ENCODE peak calls at places on chromosomes 6 and 20, in six cellular contexts. C is GM23338, Y is Panc1, P is heart right ventricle, Q is cardiac muscle cell, N is tibial artery. D is an unnamed sample. For H3K4me1, the result is how much of the 10 kb centered on the place peaks cover.

GRCh38 chr6:14635933-14636599 is 518.5 kb downstream of the CD83 start:
- DNase-seq in C (no peak), Y (no peak), P (no peak), Q (no peak), N (no peak), D (no peak)

GRCh38 chr6:54262956-54263355 is 45.3 kb upstream of the TINAG start:
- DNase-seq in C (no peak), Y (no peak), P (no peak), Q (no peak), N (no peak), D (no peak)

GRCh38 chr6:78484181-78485064 is 382.9 kb upstream of the IRAK1BP1 start:
- DNase-seq in C (no peak), Y (no peak), P (no peak), Q (no peak), N (no peak), D (no peak)

GRCh38 chr20:24662286-24662685 is 192.9 kb downstream of the SYNDIG1 start:
- DNase-seq in C (no peak), Y (no peak), P (no peak), Q (no peak), N (peak), D (no peak)

GRCh38 chr20:1568166-1568490 is 10.6 kb upstream of the SIRPD start:
- DNase-seq in C (no peak), Y (no peak), P (no peak), Q (no peak), N (no peak), D (no peak)

GRCh38 chr6:11961137-11961779 is 50.9 kb upstream of the HIVEP1 start:
- DNase-seq in C (no peak), Y (no peak), P (no peak), Q (no peak), N (no peak), D (no peak)

GRCh38 chr20:22511943-22512910 is 72.1 kb downstream of the FOXA2 start:
- DNase-seq in C (peak), Y (no peak), P (no peak), Q (peak), N (no peak), D (no peak)

GRCh38 chr20:23304616-23305015 is 46.0 kb upstream of the NXT1 start:
- DNase-seq in C (no peak), Y (no peak), P (no peak), Q (no peak), N (no peak), D (no peak)

GRCh38 chr20:58721951-58722371 is 29.4 kb downstream of the NPEPL1 start:
- DNase-seq in C (no peak), Y (no peak), P (no peak), Q (no peak), N (peak), D (no peak)

DNA sequence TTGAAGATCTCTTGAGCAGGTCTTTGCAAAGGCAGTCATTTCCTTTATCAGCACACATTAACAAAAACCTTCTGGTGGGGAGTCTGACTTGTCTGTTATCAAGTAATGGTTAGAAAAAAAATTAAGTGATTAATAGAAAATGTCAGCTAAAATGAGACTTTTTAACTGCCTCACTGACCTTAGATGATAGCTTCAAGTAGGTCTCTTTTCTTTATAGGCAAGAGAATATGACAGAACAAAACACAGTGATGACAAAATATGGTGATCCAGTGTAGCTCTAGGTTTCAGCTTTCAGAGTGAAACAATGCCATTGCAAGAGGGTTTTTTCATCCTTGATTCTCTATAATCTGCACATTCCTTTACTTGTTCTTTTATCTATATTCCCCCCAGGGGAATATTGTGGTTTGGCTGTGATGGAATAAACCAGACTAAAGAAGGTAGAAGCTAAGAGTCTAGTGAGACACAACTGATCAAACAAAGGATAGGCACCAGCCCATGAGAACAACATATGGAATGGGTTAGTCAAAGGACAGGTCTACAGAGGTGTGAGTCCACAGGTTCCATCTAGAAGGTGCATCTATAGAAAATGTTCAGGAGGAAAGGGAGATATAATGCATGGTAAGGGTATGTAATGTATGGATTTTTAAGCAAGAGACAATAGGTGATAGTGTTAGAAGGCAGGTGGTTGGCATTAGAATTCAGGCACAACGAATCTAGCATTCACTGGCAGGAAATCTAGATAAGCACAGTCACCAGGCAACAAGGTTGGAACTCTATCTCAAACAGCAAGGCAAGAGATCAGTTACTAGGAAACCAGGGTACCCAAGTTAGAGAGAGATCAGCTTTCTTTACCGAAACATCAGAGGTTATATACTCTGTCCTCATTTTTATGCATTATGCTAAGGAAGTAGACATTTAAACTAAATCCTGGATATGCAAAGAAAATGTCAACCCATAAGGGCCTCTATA is 228.9 kb upstream of the SMLR1 start:
- DNase-seq in C (no peak), Y (no peak), P (no peak), Q (peak), N (no peak), D (no peak)
- H3K4me1 ChIP-seq in C (under half), Y (under half), P (under half), Q (under half), N (under half), D (under half)

DNA sequence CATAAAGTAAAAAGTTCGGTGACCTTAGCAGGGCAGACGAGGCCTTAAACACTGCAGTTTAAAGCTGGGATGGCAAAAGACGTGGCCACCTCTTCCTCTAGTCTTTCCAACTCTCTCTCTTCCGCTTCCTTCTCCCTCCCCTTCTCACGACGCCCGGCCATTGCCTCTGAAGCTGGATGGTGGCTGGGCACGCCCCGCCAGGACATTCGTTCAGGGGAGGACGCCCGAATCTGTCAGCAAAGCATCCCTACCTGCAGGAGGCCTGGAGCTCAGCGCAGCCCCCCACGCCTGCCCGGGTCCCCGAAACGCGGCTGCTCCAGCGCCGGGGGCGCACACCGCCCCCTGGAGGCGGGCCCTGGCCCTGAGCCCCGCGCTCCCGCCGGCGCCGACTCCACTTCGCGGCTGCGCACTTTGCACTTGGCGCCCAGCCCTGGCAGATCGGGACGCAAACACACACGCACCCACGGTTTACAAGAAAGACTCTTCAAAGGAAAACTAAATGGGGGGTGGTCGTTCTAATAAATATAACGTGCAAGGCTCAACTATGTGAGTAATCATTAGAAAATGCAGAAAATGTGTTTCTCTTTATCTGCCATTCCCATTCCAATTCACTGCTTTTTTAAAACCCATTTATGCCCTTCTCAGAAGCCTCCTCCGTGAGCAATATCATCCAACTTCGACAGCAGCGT is 54.7 kb upstream of the FOXC1 start:
- DNase-seq in C (peak), Y (no peak), P (peak), Q (peak), N (peak), D (peak)
- H3K4me3 ChIP-seq in C (peak), Y (peak), P (peak), Q (peak), N (peak), D (peak)

GRCh38 chr20:10609276-10609675 is 64.5 kb downstream of the JAG1 start:
- DNase-seq in C (no peak), Y (no peak), P (no peak), Q (peak), N (peak), D (peak)

GRCh38 chr20:10613911-10614310 is 59.9 kb downstream of the JAG1 start:
- DNase-seq in C (no peak), Y (no peak), P (no peak), Q (no peak), N (no peak), D (no peak)

GRCh38 chr20:10609726-10610125 is 64.1 kb downstream of the JAG1 start:
- DNase-seq in C (no peak), Y (no peak), P (no peak), Q (peak), N (no peak), D (no peak)

GRCh38 chr20:10610266-10610665 is 63.5 kb downstream of the JAG1 start:
- DNase-seq in C (no peak), Y (no peak), P (no peak), Q (no peak), N (no peak), D (no peak)

DNA sequence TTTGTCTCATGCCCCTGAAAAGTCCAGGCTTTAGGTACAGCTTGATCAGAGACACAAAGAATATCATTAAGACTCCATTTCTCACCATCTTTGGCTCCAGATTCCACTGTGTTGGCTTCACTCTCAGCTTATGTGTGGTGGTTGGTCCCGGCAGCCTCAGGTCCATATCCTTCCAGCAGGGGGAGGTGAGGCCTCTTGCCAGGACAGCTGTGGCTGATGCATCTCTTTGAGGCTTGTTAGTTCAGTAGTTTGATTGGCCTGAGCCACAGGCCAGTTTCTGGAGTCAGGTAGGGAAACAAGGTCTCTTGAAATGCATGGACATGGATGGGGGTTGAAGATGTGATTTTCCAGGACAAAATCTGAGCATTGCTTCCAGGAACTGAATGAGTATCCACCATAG is 62.4 kb downstream of the JAG1 start:
- DNase-seq in C (peak), Y (no peak), P (peak), Q (peak), N (no peak), D (peak)
- TF ChIP-seq CTCF in C (peak), Y (peak), P (peak), Q (peak), N (peak), D (peak)

DNA sequence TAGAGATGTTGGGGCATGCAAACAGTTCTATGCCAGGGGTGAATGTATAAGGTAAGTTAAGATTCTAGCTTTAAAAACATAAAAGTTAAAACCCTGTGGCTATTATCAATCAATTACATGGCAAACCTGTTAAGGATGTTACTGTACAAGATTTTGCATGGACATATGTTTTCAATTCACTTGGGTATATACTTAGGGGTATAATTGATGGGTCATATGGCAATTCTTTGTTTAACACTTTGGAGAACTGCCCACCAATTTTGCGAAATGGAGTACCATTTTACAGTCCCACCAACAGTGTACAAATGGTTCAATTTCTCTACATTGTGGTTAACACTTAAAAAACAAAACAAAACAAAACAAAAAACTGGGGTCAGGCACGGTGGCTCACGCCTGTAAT is 9.4 kb upstream of the NCOA3 start:
- DNase-seq in C (no peak), Y (no peak), P (no peak), Q (no peak), N (no peak), D (no peak)
- H3K4me1 ChIP-seq in C (under half), Y (under half), P (under half), Q (under half), N (under half), D (under half)